ENCODE peak calls at places on chromosomes 1 and 21, in five cellular contexts. K is fibroblast of lung, U is AG10803, P is MM.1S, T is Panc1. G is an unnamed sample.

GRCh38 chr1:31782066-31782762 is 18.1 kb upstream of the ADGRB2 start:
- DNase-seq in K (no peak), U (no peak), P (no peak), T (no peak), G (no peak)

GRCh38 chr1:68819190-68819829 is 322.4 kb upstream of the DEPDC1 start:
- DNase-seq in K (peak), U (peak), P (peak), T (no peak), G (peak)

GRCh38 chr1:209595032-209595431 is 11.5 kb downstream of the CAMK1G start:
- DNase-seq in K (no peak), U (no peak), P (no peak), T (no peak), G (no peak)

GRCh38 chr1:55039342-55040082 is at the start of gene PCSK9:
- DNase-seq in K (peak), U (no peak), P (no peak), T (no peak), G (peak)

GRCh38 chr21:18522181-18522771 is 118.7 kb upstream of the TMPRSS15 start:
- DNase-seq in K (peak), U (no peak), P (peak), T (no peak), G (no peak)

GRCh38 chr1:246533371-246533905 is 26.4 kb upstream of the SMYD3 start:
- DNase-seq in K (no peak), U (no peak), P (no peak), T (no peak), G (no peak)

GRCh38 chr21:32524010-32524719 is 61.2 kb downstream of the TCP10L start:
- DNase-seq in K (peak), U (peak), P (peak), T (no peak), G (no peak)

GRCh38 chr1:234154320-234155251 is 218.7 kb upstream of the COA6 start:
- DNase-seq in K (peak), U (peak), P (peak), T (peak), G (peak)

GRCh38 chr21:34105947-34106541 is 32.7 kb downstream of the MRPS6 start:
- DNase-seq in K (no peak), U (peak), P (no peak), T (no peak), G (no peak)

GRCh38 chr1:48777219-48777895 is 666 bp upstream of the BEND5 start:
- DNase-seq in K (no peak), U (no peak), P (no peak), T (no peak), G (peak)

GRCh38 chr1:119279441-119280415 is 88.9 kb upstream of the HAO2 start:
- DNase-seq in K (peak), U (peak), P (no peak), T (peak), G (no peak)

GRCh38 chr1:243568793-243569192 is 281.2 kb downstream of the AKT3 start:
- DNase-seq in K (peak), U (peak), P (no peak), T (no peak), G (no peak)

GRCh38 chr1:87108228-87108627 is 193.8 kb downstream of the HS2ST1 start:
- DNase-seq in K (no peak), U (no peak), P (no peak), T (no peak), G (no peak)

GRCh38 chr21:36113647-36114428 is 21.0 kb upstream of the CBR3 start:
- DNase-seq in K (no peak), U (no peak), P (peak), T (no peak), G (no peak)

GRCh38 chr1:192657760-192658159 is 21.8 kb downstream of the RGS13 start:
- DNase-seq in K (no peak), U (no peak), P (no peak), T (no peak), G (no peak)

GRCh38 chr1:66330711-66331110 is 203.2 kb upstream of the SGIP1 start:
- DNase-seq in K (peak), U (peak), P (peak), T (no peak), G (no peak)

GRCh38 chr1:117371436-117372151 is 4.3 kb downstream of the MAN1A2 start:
- DNase-seq in K (no peak), U (peak), P (no peak), T (no peak), G (no peak)

GRCh38 chr1:96538883-96539282 is 182.7 kb upstream of the PTBP2 start:
- DNase-seq in K (peak), U (peak), P (no peak), T (no peak), G (no peak)

GRCh38 chr1:35885961-35886558 is 3.1 kb downstream of the AGO1 start:
- DNase-seq in K (no peak), U (no peak), P (no peak), T (no peak), G (peak)

GRCh38 chr1:4702927-4703326 is 48.5 kb downstream of the AJAP1 start:
- DNase-seq in K (no peak), U (peak), P (no peak), T (no peak), G (no peak)

GRCh38 chr1:155379180-155379876 is 58.6 kb downstream of the RUSC1 start:
- DNase-seq in K (peak), U (peak), P (peak), T (no peak), G (no peak)

GRCh38 chr1:27161594-27161993 is 6.7 kb upstream of the SLC9A1 start:
- DNase-seq in K (no peak), U (no peak), P (no peak), T (no peak), G (no peak)

GRCh38 chr1:184027751-184028682 is 9.5 kb downstream of the COLGALT2 start:
- DNase-seq in K (no peak), U (peak), P (no peak), T (no peak), G (no peak)

GRCh38 chr1:184032306-184033135 is 5.0 kb downstream of the COLGALT2 start:
- DNase-seq in K (no peak), U (no peak), P (no peak), T (no peak), G (no peak)

GRCh38 chr1:184030433-184031126 is 6.9 kb downstream of the COLGALT2 start:
- DNase-seq in K (no peak), U (no peak), P (no peak), T (no peak), G (no peak)

GRCh38 chr1:184031127-184032107 is 6.1 kb downstream of the COLGALT2 start:
- DNase-seq in K (no peak), U (no peak), P (no peak), T (no peak), G (no peak)

DNA sequence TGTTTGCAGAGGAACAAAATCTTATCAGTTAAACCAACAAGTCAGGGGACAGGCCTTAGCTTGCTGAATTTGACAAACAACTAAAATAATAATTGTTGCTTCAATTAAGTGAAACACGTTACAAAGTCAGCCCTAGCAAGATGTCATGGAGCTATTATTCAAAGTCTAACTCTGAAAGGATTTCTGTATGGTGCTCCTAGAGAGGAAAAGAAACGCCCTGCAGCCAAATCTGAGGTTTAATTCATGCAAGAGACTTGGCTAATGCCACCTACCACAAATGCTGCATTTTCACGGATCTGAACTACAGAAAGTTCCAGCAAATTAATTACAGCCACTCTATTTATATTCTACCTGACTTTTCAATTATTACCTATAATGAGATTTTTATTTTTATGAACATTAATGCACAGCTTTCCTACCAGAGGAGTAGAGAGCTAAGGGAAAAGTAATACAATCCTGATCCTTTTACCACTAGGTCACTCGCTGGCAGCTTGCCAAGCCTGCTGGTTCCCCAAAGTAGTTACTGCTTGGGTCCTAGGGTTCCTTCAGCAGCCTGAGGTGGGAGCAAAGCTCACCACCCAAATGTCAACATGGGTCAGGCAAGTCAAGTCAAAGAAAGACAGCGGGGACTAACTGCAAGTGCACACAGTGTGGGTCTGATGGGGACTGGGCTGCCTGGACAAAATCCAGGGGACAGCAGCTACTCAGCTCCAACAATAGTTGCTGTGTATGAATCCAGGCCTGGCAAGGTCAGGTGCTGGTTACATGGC is 8.5 kb downstream of the COLGALT2 start:
- DNase-seq in K (no peak), U (no peak), P (no peak), T (no peak), G (no peak)
- TF ChIP-seq CTCF in K (no peak), U (no peak), P (no peak), T (no peak), G (no peak)

GRCh38 chr21:44718571-44718970 is 7.2 kb upstream of the TSPEAR start:
- DNase-seq in K (no peak), U (no peak), P (no peak), T (no peak), G (peak)
- TF ChIP-seq CTCF in K (no peak), U (no peak), P (no peak), T (no peak), G (peak)

DNA sequence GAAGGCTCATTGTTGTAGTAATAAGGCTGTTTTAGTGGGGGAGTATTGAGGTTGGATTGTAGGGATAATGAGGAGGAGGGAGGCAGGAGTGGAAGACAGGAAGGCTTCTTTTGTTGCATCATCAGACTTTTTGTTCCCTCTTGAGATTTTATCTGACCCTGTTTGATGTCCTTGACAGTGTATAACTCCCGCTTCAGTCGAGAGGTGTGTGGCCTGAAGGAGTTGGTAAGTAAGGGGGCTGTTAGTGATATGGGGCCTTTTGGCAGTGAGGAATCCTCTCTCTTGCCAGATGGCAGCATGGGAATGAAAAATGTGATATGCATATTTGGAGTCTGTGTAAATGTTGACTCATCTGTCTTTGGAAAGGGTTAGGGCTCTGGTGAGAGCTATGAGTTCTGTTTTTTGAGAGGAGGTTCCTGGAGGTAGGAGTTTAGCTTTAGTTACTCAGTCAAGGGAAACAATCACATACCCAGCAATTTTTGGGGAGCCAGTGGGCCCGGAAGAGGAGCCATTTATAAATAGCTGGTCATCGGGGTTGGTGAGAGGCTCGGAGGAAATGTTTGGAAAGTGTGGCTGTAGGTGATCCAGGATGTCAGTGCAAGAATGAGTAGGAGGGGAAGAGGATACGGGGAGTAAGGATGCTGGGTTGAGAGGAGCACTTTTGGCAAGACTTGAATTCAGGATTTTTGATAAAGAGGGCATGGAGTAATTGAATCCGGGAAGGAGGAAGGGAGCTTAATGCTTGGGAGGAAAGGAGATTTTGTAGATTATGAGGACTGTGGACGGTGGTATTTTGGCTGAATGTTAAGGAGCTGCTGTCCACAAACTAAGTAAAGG is 136.7 kb upstream of the ETV3 start:
- DNase-seq in K (peak), U (peak), P (no peak), T (no peak), G (no peak)
- TF ChIP-seq CTCF in K (no peak), U (no peak), P (no peak), T (no peak), G (no peak)

GRCh38 chr1:177786346-177786745 is 183.5 kb downstream of the SEC16B start:
- DNase-seq in K (no peak), U (no peak), P (no peak), T (no peak), G (no peak)

GRCh38 chr1:177779325-177779965 is 190.4 kb downstream of the SEC16B start:
- DNase-seq in K (no peak), U (no peak), P (no peak), T (no peak), G (no peak)

GRCh38 chr1:177780096-177780700 is 189.7 kb downstream of the SEC16B start:
- DNase-seq in K (peak), U (peak), P (peak), T (peak), G (no peak)

GRCh38 chr1:177784394-177784793 is 185.5 kb downstream of the SEC16B start:
- DNase-seq in K (no peak), U (no peak), P (no peak), T (no peak), G (no peak)

DNA sequence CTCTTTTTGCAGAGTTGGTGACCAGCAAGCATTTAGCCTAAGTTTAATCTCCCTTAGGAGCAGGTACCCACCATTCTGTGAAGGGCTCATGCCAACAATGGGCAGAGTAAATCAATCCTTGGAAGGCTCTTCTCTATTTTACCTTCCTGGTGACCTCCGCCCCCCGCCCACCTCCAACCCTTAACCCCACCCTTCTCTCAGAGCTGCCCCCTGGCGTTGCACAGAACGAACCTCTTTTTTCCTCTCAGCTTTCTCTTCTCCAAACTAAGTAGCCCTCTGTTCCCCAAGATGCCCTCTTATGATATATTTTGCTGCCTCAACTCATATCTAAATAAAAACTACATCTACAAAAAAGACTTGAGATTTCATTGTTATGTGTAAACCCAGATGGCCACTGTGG is 186.8 kb downstream of the SEC16B start:
- DNase-seq in K (no peak), U (no peak), P (no peak), T (no peak), G (peak)
- TF ChIP-seq CTCF in K (no peak), U (no peak), P (no peak), T (peak), G (peak)